ENCODE peak calls at places on chromosomes 4 and X, in seven cellular contexts. B, D, P, N, G, V and Q are unnamed samples.

GRCh38 chr4:175035907-175036306 is 117.7 kb downstream of the ADAM29 start:
- DNase-seq in D (no peak), G (no peak), P (no peak), B (no peak), N (no peak), V (peak; percentile 5), Q (no peak)

GRCh38 chr4:149521611-149522010 is 294.0 kb downstream of the IQCM start:
- DNase-seq in N (no peak), V (no peak), D (no peak), P (no peak), B (no peak), G (no peak), Q (no peak)

GRCh38 chrX:20361081-20361889 is 94.6 kb upstream of the RPS6KA3 start:
- DNase-seq in G (no peak), B (no peak), N (no peak), P (peak; percentile 56), D (no peak), V (no peak), Q (no peak)

GRCh38 chrX:80512924-80513323 is 92.7 kb downstream of the TENT5D start:
- DNase-seq in B (no peak), V (no peak), D (no peak), G (no peak), P (no peak), N (no peak), Q (no peak)

GRCh38 chrX:65750674-65751469 is 83.4 kb downstream of the MSN start:
- DNase-seq in N (no peak), G (no peak), V (peak; percentile 65), D (no peak), P (no peak), B (no peak), Q (no peak)

GRCh38 chr4:25112349-25113008 is 47.8 kb downstream of the SEPSECS start:
- DNase-seq in G (no peak), P (no peak), V (no peak), N (no peak), B (no peak), D (no peak), Q (no peak)

GRCh38 chr4:88097301-88097700 is 61.1 kb downstream of the ABCG2 start:
- DNase-seq in B (no peak), V (no peak), D (no peak), G (no peak), N (no peak), P (no peak), Q (no peak)

GRCh38 chr4:168708108-168708507 is 211.3 kb downstream of the PALLD start:
- DNase-seq in G (no peak), V (no peak), N (no peak), P (no peak), B (no peak), D (no peak), Q (no peak)

GRCh38 chr4:141807073-141807472 is 170.7 kb downstream of the IL15 start:
- DNase-seq in N (no peak), G (no peak), P (no peak), B (no peak), D (no peak), V (no peak), Q (no peak)

GRCh38 chrX:19611636-19612376 is 96.5 kb upstream of the MAP3K15 start:
- DNase-seq in V (no peak), G (no peak), D (no peak), B (no peak), P (no peak), N (no peak), Q (no peak)

GRCh38 chr4:80073362-80074008 is 456 bp upstream of the ANTXR2 start:
- DNase-seq in G (peak; percentile 74), D (peak; percentile 18), B (no peak), P (no peak), V (peak; percentile 41), N (no peak), Q (peak; percentile 21)

GRCh38 chrX:120309873-120310730 is 1.2 kb downstream of the TMEM255A start:
- DNase-seq in B (peak; percentile 22), P (no peak), G (no peak), N (peak; percentile 48), D (no peak), V (no peak), Q (peak; percentile 14)

GRCh38 chr4:177393236-177393635 is 49.0 kb downstream of the AGA start:
- DNase-seq in N (no peak), V (no peak), P (no peak), D (no peak), B (no peak), G (no peak), Q (no peak)

GRCh38 chr4:53981573-53981972 is 82.8 kb downstream of the CHIC2 start:
- DNase-seq in B (no peak), D (no peak), V (no peak), N (no peak), G (no peak), P (no peak), Q (no peak)

GRCh38 chr4:185810746-185811508 is 1.1 kb downstream of the SORBS2 start:
- DNase-seq in D (no peak), G (no peak), P (peak; percentile 97), N (no peak), V (no peak), B (no peak), Q (no peak)

GRCh38 chrX:9315086-9315485 is 149.8 kb upstream of the TBL1X start:
- DNase-seq in P (no peak), B (no peak), G (no peak), D (no peak), N (no peak), V (no peak), Q (no peak)

GRCh38 chrX:119236599-119237525 is 777 bp downstream of the PGRMC1 start:
- DNase-seq in V (no peak), P (no peak), G (peak; percentile 24), N (peak; percentile 45), D (no peak), B (peak; percentile 59), Q (peak; percentile 25)

GRCh38 chrX:41014776-41015175 is 70.5 kb upstream of the USP9X start:
- DNase-seq in N (no peak), D (no peak), P (no peak), V (no peak), G (no peak), B (no peak), Q (no peak)

GRCh38 chr4:165326831-165327210 is 648 bp upstream of the MSMO1 start:
- DNase-seq in N (no peak), B (peak; percentile 41), D (no peak), G (peak; percentile 54), V (no peak), P (peak; percentile 57), Q (no peak)

GRCh38 chrX:50067435-50068292 is 133.1 kb downstream of the AKAP4 start:
- DNase-seq in B (peak; percentile 66), V (no peak), P (peak; percentile 66), D (no peak), N (peak; percentile 51), G (no peak), Q (no peak)

GRCh38 chr4:75696036-75696435 is 22.8 kb upstream of the G3BP2 start:
- DNase-seq in V (no peak), D (no peak), P (no peak), N (no peak), B (no peak), G (no peak), Q (no peak)

GRCh38 chrX:71514367-71515038 is 18.4 kb upstream of the OGT start:
- DNase-seq in V (peak; percentile 58), N (no peak), P (no peak), G (no peak), D (no peak), B (no peak), Q (no peak)

GRCh38 chr4:8580321-8581093 is at the start of gene GPR78:
- DNase-seq in N (peak; percentile 99), D (peak; percentile 66), G (peak; percentile 84), V (no peak), P (no peak), B (peak; percentile 82), Q (peak; percentile 39)

GRCh38 chrX:68822641-68823410 is 6.0 kb upstream of the EFNB1 start:
- DNase-seq in N (no peak), P (peak; percentile 28), G (peak; percentile 42), V (no peak), D (no peak), B (peak; percentile 66), Q (no peak)

DNA sequence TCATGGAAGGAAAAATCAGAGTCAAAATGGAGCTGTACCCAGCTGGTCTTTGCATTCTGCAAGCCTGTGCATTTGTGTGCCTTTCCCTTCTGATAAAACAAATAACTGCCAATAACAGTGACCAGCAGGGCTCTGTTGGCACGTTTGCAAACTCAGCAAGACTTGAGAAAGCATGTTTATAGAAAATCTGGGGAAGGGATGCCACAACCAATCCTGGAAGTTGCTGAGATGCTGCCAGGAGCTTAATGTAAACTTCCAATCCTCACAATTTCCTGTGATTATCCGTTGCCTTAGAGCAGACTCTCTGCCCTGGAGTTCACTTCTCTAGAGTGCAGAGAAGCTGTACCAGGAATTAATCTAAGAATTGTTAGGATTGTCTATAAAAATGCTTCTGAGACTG is 6.9 kb upstream of the ANXA3 start:
- DNase-seq in B (no peak), N (no peak), V (no peak), D (no peak), P (no peak), G (no peak), Q (no peak)
- TF ChIP-seq TAF1 in B (no peak), N (no peak), V (no peak), D (no peak), P (no peak), G (no peak), Q (no peak)

DNA sequence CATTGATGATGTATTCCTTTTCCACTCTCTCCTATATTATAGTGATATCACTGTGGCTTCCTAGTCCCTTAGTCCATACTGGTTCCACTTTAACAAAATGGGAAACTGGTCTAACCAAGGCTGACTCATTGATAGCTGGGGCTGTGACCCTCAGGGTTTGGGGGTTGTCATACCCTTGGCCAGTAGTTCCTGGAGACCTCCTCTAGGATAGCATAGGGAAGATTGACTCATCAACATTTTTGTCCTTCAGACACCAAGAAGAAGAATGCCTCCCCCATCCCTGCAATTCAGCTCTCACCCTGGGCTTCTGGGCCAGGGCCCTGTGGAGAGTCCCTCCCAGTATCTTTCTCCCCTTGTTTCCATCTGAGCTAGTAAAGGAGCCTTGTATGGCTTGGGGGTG is 68.8 kb upstream of the PRPS1 start:
- DNase-seq in B (no peak), V (no peak), N (no peak), D (no peak), P (no peak), G (no peak), Q (no peak)
- TF ChIP-seq TAF1 in B (no peak), V (no peak), N (no peak), D (no peak), P (no peak), G (no peak), Q (no peak)

DNA sequence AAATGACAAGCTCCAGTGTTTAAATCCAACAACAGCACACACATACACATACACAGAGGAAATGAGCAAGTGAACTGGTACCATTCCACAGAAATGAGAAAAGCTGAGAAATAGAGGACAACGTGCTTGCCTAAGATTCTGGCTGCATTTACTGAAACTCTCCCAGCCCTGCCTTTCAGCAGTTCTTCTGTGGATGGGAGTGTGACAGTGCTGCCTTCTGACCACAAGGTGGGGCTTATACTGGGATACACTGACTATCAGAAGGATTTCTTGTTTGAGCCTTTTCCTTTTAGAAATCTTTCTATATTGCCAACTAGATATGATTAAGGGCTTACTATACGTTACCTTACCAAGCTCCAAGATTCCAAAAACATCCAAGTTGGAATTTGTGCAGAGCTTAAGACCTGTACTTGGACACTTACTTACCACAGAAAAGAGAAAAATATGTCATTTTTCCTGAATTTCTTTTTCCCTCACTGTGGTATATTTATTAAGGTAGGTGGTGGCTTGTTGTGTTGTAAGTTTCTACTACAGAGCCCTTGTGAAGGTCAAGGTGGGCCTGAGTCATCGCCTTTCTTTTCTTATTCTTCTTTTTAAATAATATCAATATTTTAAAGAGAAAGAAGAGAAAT is 10.7 kb upstream of the CXCL8 start:
- DNase-seq in P (peak; percentile 47), V (no peak), B (peak; percentile 28), D (no peak), G (peak; percentile 67), N (no peak), Q (no peak)
- TF ChIP-seq TAF1 in P (no peak), V (no peak), B (no peak), D (no peak), G (no peak), N (no peak), Q (no peak)

GRCh38 chrX:115344885-115345653 is 55.6 kb downstream of the LUZP4 start:
- DNase-seq in N (no peak), G (no peak), P (peak; percentile 91), B (peak; percentile 58), V (no peak), D (no peak), Q (no peak)
- TF ChIP-seq TAF1 in N (no peak), G (no peak), P (no peak), B (no peak), V (no peak), D (no peak), Q (no peak)